ENCODE peak calls at places on chromosome 9, in six cellular contexts. M, T, U, Y, D and Z are unnamed samples. For H3K4me1, the result is how much of the 10 kb centered on the place peaks cover.

GRCh38 chr9:7137040-7137439 is 379.3 kb downstream of the KDM4C start:
- DNase-seq in M (no peak), T (no peak), U (no peak), Y (no peak), D (no peak), Z (peak)

GRCh38 chr9:129761293-129761900 is 8.6 kb upstream of the PTGES start:
- DNase-seq in M (peak), T (no peak), U (peak), Y (no peak), D (peak), Z (no peak)

GRCh38 chr9:13267743-13268142 is 11.7 kb downstream of the MPDZ start:
- DNase-seq in M (peak), T (no peak), U (no peak), Y (no peak), D (no peak), Z (no peak)

GRCh38 chr9:96453625-96454024 is 3.7 kb downstream of the HABP4 start:
- DNase-seq in M (peak), T (no peak), U (no peak), Y (no peak), D (no peak), Z (no peak)

GRCh38 chr9:134683714-134684374 is 42.2 kb downstream of the COL5A1 start:
- DNase-seq in M (no peak), T (no peak), U (no peak), Y (no peak), D (no peak), Z (no peak)

GRCh38 chr9:136521541-136521940 is 24.3 kb downstream of the NOTCH1 start:
- DNase-seq in M (no peak), T (no peak), U (peak), Y (peak), D (peak), Z (no peak)

GRCh38 chr9:83649080-83649479 is 26.1 kb downstream of the IDNK start:
- DNase-seq in M (peak), T (peak), U (peak), Y (peak), D (peak), Z (no peak)

GRCh38 chr9:35258665-35259474 is 97.1 kb downstream of the UNC13B start:
- DNase-seq in M (peak), T (no peak), U (peak), Y (peak), D (peak), Z (no peak)

GRCh38 chr9:26054600-26055516 is 376.6 kb upstream of the TUSC1 start:
- DNase-seq in M (no peak), T (no peak), U (no peak), Y (no peak), D (no peak), Z (no peak)

GRCh38 chr9:137953683-137954438 is 76.3 kb downstream of the CACNA1B start:
- DNase-seq in M (no peak), T (no peak), U (no peak), Y (no peak), D (no peak), Z (no peak)

GRCh38 chr9:124202447-124202971 is 55.2 kb upstream of the NEK6 start:
- DNase-seq in M (no peak), T (no peak), U (peak), Y (peak), D (peak), Z (no peak)

GRCh38 chr9:123727332-123727731 is 202.6 kb downstream of the DENND1A start:
- DNase-seq in M (peak), T (no peak), U (no peak), Y (no peak), D (no peak), Z (no peak)

GRCh38 chr9:20558609-20559016 is 63.7 kb downstream of the MLLT3 start:
- DNase-seq in M (peak), T (no peak), U (no peak), Y (no peak), D (no peak), Z (no peak)

GRCh38 chr9:4933177-4933576 is 51.9 kb upstream of the JAK2 start:
- DNase-seq in M (no peak), T (no peak), U (no peak), Y (no peak), D (peak), Z (no peak)

GRCh38 chr9:111180801-111181200 is 142.5 kb upstream of the LPAR1 start:
- DNase-seq in M (no peak), T (no peak), U (no peak), Y (no peak), D (no peak), Z (no peak)

GRCh38 chr9:72362680-72363139 is 2.3 kb downstream of the ZFAND5 start:
- DNase-seq in M (peak), T (no peak), U (peak), Y (peak), D (peak), Z (no peak)

GRCh38 chr9:81058776-81059175 is 630.6 kb downstream of the TLE1 start:
- DNase-seq in M (no peak), T (no peak), U (no peak), Y (no peak), D (no peak), Z (no peak)
- H3K4me1 ChIP-seq in M (under half), T (under half), U (under half), Y (under half), D (under half), Z (under half)

DNA sequence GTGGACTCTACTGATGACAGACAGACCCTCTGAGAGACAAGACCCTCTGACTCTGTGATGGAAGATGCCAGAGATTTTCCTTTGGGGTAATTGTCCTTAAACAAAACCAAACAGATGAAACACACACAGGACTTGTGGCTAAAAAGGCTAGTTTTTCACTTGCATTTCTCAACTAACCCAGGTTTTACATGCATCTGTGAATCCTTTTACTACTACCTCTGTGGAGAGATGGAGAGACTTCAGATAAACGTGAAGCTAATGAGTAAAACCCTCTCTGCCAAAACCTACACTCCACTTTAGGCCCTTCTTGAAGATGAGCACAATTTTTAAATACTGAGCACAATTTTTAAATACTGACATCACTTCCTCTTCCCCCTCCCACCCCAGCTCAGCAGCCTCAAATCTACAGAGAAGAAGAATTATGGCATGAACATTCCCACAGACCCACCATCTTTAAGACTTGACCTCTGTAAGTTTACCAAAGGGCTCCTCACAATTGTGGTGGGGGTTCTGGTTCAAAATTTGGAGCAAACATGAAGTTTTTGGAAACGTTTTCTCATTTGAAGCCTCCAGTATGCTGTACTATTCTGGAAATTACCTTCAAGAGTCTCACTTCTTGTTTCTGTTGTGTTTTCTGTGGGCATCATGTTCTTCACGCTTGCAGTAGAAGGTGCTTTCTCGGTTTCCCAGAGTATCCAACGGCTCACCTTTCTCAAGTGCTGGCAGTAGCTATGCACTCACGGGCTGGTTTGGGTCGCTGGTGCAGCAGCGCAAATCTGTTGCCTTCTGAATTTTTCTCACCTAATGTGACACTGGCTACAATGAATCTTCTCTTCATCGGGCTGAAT is 42.7 kb downstream of the ACER2 start:
- DNase-seq in M (no peak), T (no peak), U (no peak), Y (no peak), D (no peak), Z (no peak)
- H3K4me3 ChIP-seq in M (no peak), T (no peak), U (no peak), Y (no peak), D (no peak), Z (no peak)

DNA sequence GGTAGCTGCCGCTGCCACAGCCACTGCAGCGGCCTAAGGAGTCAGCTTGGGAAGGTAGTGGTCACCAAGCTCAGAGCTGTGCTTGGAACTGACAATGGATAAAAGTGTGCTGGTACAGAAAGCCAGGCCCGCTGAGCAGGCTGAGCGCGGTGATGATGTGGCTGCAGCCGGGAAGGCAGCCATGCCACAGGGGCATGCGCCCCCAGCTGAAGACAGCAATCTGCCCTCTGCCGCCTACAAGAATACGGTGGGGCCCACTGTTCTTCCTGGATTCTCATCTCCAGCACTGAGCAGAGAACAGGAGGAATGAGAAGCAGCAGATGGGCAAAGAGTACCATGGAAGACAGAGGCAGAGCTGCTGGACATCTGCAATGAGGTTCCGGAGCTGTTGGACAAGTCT is 22.6 kb upstream of the ANKRD18A start:
- DNase-seq in M (no peak), T (no peak), U (no peak), Y (no peak), D (no peak), Z (peak)
- TF ChIP-seq CTCF in M (no peak), T (no peak), U (no peak), Y (no peak), D (no peak), Z (no peak)

GRCh38 chr9:76655970-76656369 is 108.3 kb upstream of the PCA3 start:
- DNase-seq in M (no peak), T (no peak), U (no peak), Y (no peak), D (no peak), Z (no peak)

GRCh38 chr9:76662476-76663281 is 101.6 kb upstream of the PCA3 start:
- DNase-seq in M (no peak), T (no peak), U (no peak), Y (no peak), D (no peak), Z (no peak)

GRCh38 chr9:76657265-76657664 is 107.0 kb upstream of the PCA3 start:
- DNase-seq in M (no peak), T (no peak), U (no peak), Y (no peak), D (no peak), Z (no peak)

GRCh38 chr9:76655121-76655531 is 109.1 kb upstream of the PCA3 start:
- DNase-seq in M (no peak), T (no peak), U (no peak), Y (no peak), D (no peak), Z (no peak)

DNA sequence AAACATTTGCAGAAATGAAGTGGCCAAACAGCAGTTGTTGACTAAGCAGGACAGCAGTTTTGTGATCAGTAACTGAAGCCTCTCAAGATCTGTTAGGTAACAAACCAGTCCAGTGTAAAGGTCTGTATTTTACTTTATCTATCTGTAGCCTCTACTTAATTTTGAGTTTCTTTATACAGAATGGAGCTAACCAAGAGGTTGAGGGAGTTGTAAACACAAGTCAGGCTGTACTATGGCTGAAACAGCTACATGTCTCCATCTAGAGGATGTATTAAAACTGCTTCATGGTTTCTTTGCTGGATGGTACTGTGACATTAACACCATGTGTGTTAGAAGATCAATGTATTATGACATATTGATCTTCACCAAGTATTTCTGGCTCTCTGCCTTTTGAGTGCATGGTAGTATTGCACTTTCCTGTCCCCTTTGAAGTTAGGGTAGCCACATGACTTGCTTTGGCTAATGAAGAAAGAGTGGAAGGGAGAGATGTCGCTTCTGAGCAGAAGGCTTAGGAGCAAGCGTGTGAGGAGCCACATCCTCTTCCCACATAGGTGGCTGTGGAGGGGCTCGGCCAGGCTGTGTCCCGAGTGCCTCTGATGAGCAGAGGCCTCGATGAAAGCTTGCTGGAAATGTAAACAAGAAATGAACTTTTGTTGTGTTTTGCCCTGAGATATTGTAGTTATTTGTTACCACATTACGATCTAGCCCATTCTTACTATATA is 105.6 kb upstream of the PCA3 start:
- DNase-seq in M (peak), T (no peak), U (no peak), Y (no peak), D (no peak), Z (no peak)
- H3K4me1 ChIP-seq in M (under half), T (under half), U (half or more), Y (under half), D (under half), Z (under half)

GRCh38 chr9:114154597-114155102 is 687 bp upstream of the COL27A1 start:
- DNase-seq in M (no peak), T (peak), U (no peak), Y (no peak), D (no peak), Z (no peak)

GRCh38 chr9:114156311-114156657 is 947 bp downstream of the COL27A1 start:
- DNase-seq in M (no peak), T (no peak), U (peak), Y (no peak), D (no peak), Z (no peak)

GRCh38 chr9:114156658-114157421 is 1.5 kb downstream of the COL27A1 start:
- DNase-seq in M (peak), T (peak), U (peak), Y (peak), D (peak), Z (no peak)

GRCh38 chr9:114155967-114156294 is 594 bp downstream of the COL27A1 start:
- DNase-seq in M (no peak), T (peak), U (no peak), Y (no peak), D (no peak), Z (no peak)

DNA sequence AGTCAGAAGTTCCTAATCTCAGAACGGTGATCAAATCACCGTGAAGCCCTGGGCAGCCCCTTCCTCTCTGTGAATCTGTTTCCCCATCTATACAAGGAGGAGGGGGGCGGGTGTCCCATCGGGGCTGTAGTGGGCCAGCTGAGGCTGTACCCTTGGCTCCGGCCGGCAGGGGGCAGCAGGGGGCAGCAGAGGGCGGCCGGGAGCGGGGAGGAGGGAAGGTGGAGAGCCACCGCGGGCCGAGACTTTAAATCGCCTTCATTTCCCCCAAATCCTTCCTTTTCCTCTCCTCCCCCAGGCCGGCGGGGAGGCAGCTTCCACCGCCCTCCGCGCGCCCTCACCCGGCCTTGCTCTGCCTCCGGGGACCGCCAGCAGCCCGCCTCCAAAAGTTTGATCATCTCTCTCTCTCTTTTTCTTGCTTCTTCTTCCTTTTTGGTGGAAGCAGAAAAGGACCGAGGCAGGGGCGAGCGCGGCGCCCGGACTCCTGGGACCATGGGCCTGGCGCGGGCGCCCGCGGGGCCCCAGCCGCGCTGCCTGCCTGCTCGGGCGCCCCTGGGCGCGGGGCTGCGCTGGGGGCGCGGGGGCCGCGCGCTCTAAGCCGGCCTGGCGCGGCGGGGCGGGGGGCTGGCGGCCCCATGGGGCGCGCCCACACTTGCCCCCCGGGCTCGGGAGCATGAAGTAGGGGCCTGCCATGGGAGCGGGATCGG is at the start of gene COL27A1:
- DNase-seq in M (peak), T (peak), U (peak), Y (peak), D (peak), Z (peak)
- H3K4me3 ChIP-seq in M (peak), T (peak), U (peak), Y (peak), D (peak), Z (peak)